ENCODE peak calls at places on chromosome 21, in five cellular contexts. A, Z, H, M and O are unnamed samples.
A peak's percentile ranks its signal among the peaks of the same experiment; 100 is the strongest.

GRCh38 chr21:46517361-46517760 is 58.7 kb downstream of the DIP2A start:
- DNase-seq in A (no peak), Z (peak; percentile 42), H (no peak), M (no peak), O (no peak)

GRCh38 chr21:36420571-36421339 is 35.6 kb downstream of the CHAF1B start:
- DNase-seq in A (no peak), Z (no peak), H (no peak), M (no peak), O (no peak)

GRCh38 chr21:33587792-33588484 is 546 bp downstream of the DONSON start:
- DNase-seq in A (no peak), Z (peak; percentile 24), H (peak; percentile 51), M (no peak), O (no peak)

GRCh38 chr21:20451051-20451450 is 547.2 kb upstream of the NCAM2 start:
- DNase-seq in A (no peak), Z (no peak), H (no peak), M (no peak), O (no peak)

GRCh38 chr21:25871566-25871965 is 136.8 kb downstream of the GABPA start:
- DNase-seq in A (no peak), Z (no peak), H (peak; percentile 13), M (no peak), O (no peak)

GRCh38 chr21:45080232-45080631 is 5.9 kb downstream of the ADARB1 start:
- DNase-seq in A (no peak), Z (no peak), H (no peak), M (no peak), O (no peak)

GRCh38 chr21:37257967-37258877 is 8.9 kb downstream of the VPS26C start:
- DNase-seq in A (peak; percentile 64), Z (peak; percentile 34), H (no peak), M (peak; percentile 63), O (peak; percentile 50)

GRCh38 chr21:15772654-15773053 is 42.9 kb downstream of the USP25 start:
- DNase-seq in A (no peak), Z (no peak), H (no peak), M (no peak), O (no peak)

GRCh38 chr21:29133796-29134195 is 3.4 kb downstream of the MAP3K7CL start:
- DNase-seq in A (no peak), Z (no peak), H (no peak), M (no peak), O (no peak)

GRCh38 chr21:15001773-15002647 is 62.8 kb downstream of the NRIP1 start:
- DNase-seq in A (no peak), Z (no peak), H (no peak), M (no peak), O (no peak)

GRCh38 chr21:20721151-20721550 is 277.1 kb upstream of the NCAM2 start:
- DNase-seq in A (no peak), Z (no peak), H (peak; percentile 9), M (no peak), O (no peak)

GRCh38 chr21:40425981-40426380 is 421.0 kb downstream of the DSCAM start:
- DNase-seq in A (no peak), Z (no peak), H (no peak), M (no peak), O (no peak)

GRCh38 chr21:46646541-46647154 is 11.2 kb downstream of the PRMT2 start:
- DNase-seq in A (no peak), Z (no peak), H (no peak), M (no peak), O (no peak)

GRCh38 chr21:32475162-32475812 is 62.8 kb downstream of the EVA1C start:
- DNase-seq in A (no peak), Z (peak; percentile 72), H (peak; percentile 60), M (no peak), O (no peak)

GRCh38 chr21:35882791-35883240 is 177.5 kb downstream of the SETD4 start:
- DNase-seq in A (no peak), Z (no peak), H (no peak), M (no peak), O (no peak)

GRCh38 chr21:44020551-44020950 is 8.4 kb downstream of the TRAPPC10 start:
- DNase-seq in A (no peak), Z (no peak), H (no peak), M (no peak), O (no peak)